ENCODE peak calls at places on chromosomes 12 and 14, in seven cellular contexts. G, O, A, T, Y, P and K are unnamed samples.

GRCh38 chr12:20463920-20464524 is 95.7 kb downstream of the PDE3A start:
- DNase-seq in G (peak), O (peak), A (peak), T (no peak), Y (no peak), P (no peak), K (no peak)

GRCh38 chr12:94284046-94284445 is 135.7 kb downstream of the PLXNC1 start:
- DNase-seq in G (no peak), O (no peak), A (no peak), T (no peak), Y (no peak), P (no peak), K (no peak)

GRCh38 chr14:101472518-101472849 is 88.8 kb upstream of the DIO3 start:
- DNase-seq in G (no peak), O (no peak), A (no peak), T (no peak), Y (no peak), P (no peak), K (no peak)

GRCh38 chr12:56296207-56296785 is 3.8 kb downstream of the CS start:
- DNase-seq in G (no peak), O (no peak), A (no peak), T (no peak), Y (no peak), P (no peak), K (no peak)

GRCh38 chr14:68655021-68655811 is 137.7 kb downstream of the ZFP36L1 start:
- DNase-seq in G (no peak), O (no peak), A (no peak), T (no peak), Y (no peak), P (no peak), K (no peak)

GRCh38 chr12:47277972-47278448 is 198.3 kb upstream of the AMIGO2 start:
- DNase-seq in G (peak), O (peak), A (no peak), T (no peak), Y (no peak), P (peak), K (no peak)

GRCh38 chr14:89673499-89674225 is 256.6 kb upstream of the FOXN3 start:
- DNase-seq in G (no peak), O (no peak), A (no peak), T (no peak), Y (no peak), P (peak), K (no peak)

GRCh38 chr14:50670196-50670875 is 2.2 kb upstream of the SAV1 start:
- DNase-seq in G (no peak), O (no peak), A (peak), T (no peak), Y (no peak), P (no peak), K (no peak)

GRCh38 chr12:52271157-52271556 is 3.3 kb upstream of the KRT86 start:
- DNase-seq in G (no peak), O (no peak), A (no peak), T (no peak), Y (no peak), P (peak), K (no peak)

GRCh38 chr12:124740691-124741137 is 123.0 kb downstream of the SCARB1 start:
- DNase-seq in G (peak), O (no peak), A (no peak), T (no peak), Y (no peak), P (peak), K (no peak)

GRCh38 chr14:37417833-37418232 is 177.2 kb downstream of the FOXA1 start:
- DNase-seq in G (no peak), O (no peak), A (no peak), T (no peak), Y (no peak), P (no peak), K (no peak)

GRCh38 chr12:12534975-12535374 is 27.7 kb downstream of the DUSP16 start:
- DNase-seq in G (no peak), O (no peak), A (no peak), T (peak), Y (no peak), P (no peak), K (no peak)

GRCh38 chr14:35400707-35401421 is 3.7 kb downstream of the NFKBIA start:
- DNase-seq in G (no peak), O (no peak), A (no peak), T (no peak), Y (no peak), P (no peak), K (no peak)

GRCh38 chr12:57893460-57894353 is 47.2 kb upstream of the CTDSP2 start:
- DNase-seq in G (no peak), O (peak), A (peak), T (peak), Y (no peak), P (peak), K (peak)

GRCh38 chr14:86639146-86639545 is 1109.2 kb downstream of the FLRT2 start:
- DNase-seq in G (no peak), O (no peak), A (no peak), T (no peak), Y (no peak), P (no peak), K (no peak)

GRCh38 chr12:11814362-11814761 is 164.9 kb downstream of the ETV6 start:
- DNase-seq in G (peak), O (peak), A (no peak), T (no peak), Y (no peak), P (peak), K (no peak)

GRCh38 chr14:91872517-91873470 is 5.5 kb upstream of the TC2N start:
- DNase-seq in G (no peak), O (peak), A (no peak), T (peak), Y (no peak), P (peak), K (no peak)

GRCh38 chr12:121538699-121539061 is 42.1 kb downstream of the KDM2B start:
- DNase-seq in G (no peak), O (no peak), A (no peak), T (no peak), Y (no peak), P (no peak), K (no peak)

GRCh38 chr14:101061411-101062064 is 158.0 kb upstream of the RTL1 start:
- DNase-seq in G (no peak), O (no peak), A (no peak), T (no peak), Y (no peak), P (no peak), K (no peak)

GRCh38 chr14:89507521-89507920 is 90.5 kb upstream of the FOXN3 start:
- DNase-seq in G (peak), O (peak), A (no peak), T (no peak), Y (no peak), P (peak), K (no peak)

GRCh38 chr14:71372411-71372838 is 465.2 kb downstream of the PCNX1 start:
- DNase-seq in G (peak), O (peak), A (no peak), T (no peak), Y (no peak), P (peak), K (no peak)

GRCh38 chr12:27644446-27644845 is 51.8 kb upstream of the REP15 start:
- DNase-seq in G (no peak), O (no peak), A (no peak), T (no peak), Y (no peak), P (no peak), K (no peak)

GRCh38 chr12:7060353-7060954 is at the start of gene C1S:
- DNase-seq in G (peak), O (peak), A (peak), T (peak), Y (no peak), P (peak), K (peak)

GRCh38 chr12:749871-750270 is 2.5 kb upstream of the WNK1 start:
- DNase-seq in G (no peak), O (no peak), A (no peak), T (no peak), Y (no peak), P (no peak), K (no peak)

GRCh38 chr12:84186433-84186832 is 726.2 kb downstream of the SLC6A15 start:
- DNase-seq in G (no peak), O (no peak), A (no peak), T (no peak), Y (no peak), P (no peak), K (no peak)